ENCODE peak calls at places on chromosomes 3 and 15, in six cellular contexts. C, Z, E, Q, L and W are unnamed samples.

GRCh38 chr15:88701561-88702095 is 62.8 kb downstream of the ISG20 start:
- DNase-seq in C (no peak), Z (peak; percentile 46), E (no peak), Q (peak; percentile 28), L (no peak), W (peak; percentile 49)

GRCh38 chr15:45611305-45611704 is 23.5 kb upstream of the SQOR start:
- DNase-seq in C (peak; percentile 7), Z (peak; percentile 29), E (no peak), Q (no peak), L (no peak), W (no peak)

GRCh38 chr15:55894406-55894965 is 98.9 kb downstream of the NEDD4 start:
- DNase-seq in C (no peak), Z (no peak), E (no peak), Q (no peak), L (no peak), W (no peak)

GRCh38 chr3:114626751-114627150 is 332.9 kb downstream of the TIGIT start:
- DNase-seq in C (no peak), Z (no peak), E (no peak), Q (no peak), L (no peak), W (no peak)

GRCh38 chr3:138862924-138863775 is 28.4 kb upstream of the PIK3CB start:
- DNase-seq in C (no peak), Z (peak; percentile 86), E (peak; percentile 64), Q (peak; percentile 78), L (peak; percentile 60), W (peak; percentile 26)

GRCh38 chr3:46222435-46223161 is 14.5 kb upstream of the CCR1 start:
- DNase-seq in C (no peak), Z (no peak), E (no peak), Q (no peak), L (no peak), W (no peak)

GRCh38 chr3:121985841-121986240 is 36.2 kb downstream of the ILDR1 start:
- DNase-seq in C (no peak), Z (no peak), E (no peak), Q (no peak), L (no peak), W (no peak)

GRCh38 chr15:90597477-90598052 is 67.8 kb downstream of the CRTC3 start:
- DNase-seq in C (peak; percentile 62), Z (no peak), E (no peak), Q (no peak), L (no peak), W (no peak)

GRCh38 chr15:79682851-79683288 is 213.9 kb downstream of the MTHFS start:
- DNase-seq in C (no peak), Z (peak; percentile 67), E (no peak), Q (no peak), L (peak; percentile 37), W (no peak)

GRCh38 chr3:189186093-189186492 is 14.3 kb downstream of the TPRG1 start:
- DNase-seq in C (no peak), Z (no peak), E (no peak), Q (peak; percentile 41), L (no peak), W (no peak)

GRCh38 chr15:83561661-83562060 is 92.3 kb upstream of the ADAMTSL3 start:
- DNase-seq in C (no peak), Z (no peak), E (no peak), Q (peak; percentile 23), L (no peak), W (no peak)

GRCh38 chr3:126053949-126054569 is 29.9 kb downstream of the SLC41A3 start:
- DNase-seq in C (no peak), Z (no peak), E (no peak), Q (no peak), L (no peak), W (no peak)

GRCh38 chr3:168249048-168249538 is 153.4 kb upstream of the GOLIM4 start:
- DNase-seq in C (no peak), Z (peak; percentile 0), E (no peak), Q (no peak), L (peak; percentile 6), W (peak; percentile 3)

DNA sequence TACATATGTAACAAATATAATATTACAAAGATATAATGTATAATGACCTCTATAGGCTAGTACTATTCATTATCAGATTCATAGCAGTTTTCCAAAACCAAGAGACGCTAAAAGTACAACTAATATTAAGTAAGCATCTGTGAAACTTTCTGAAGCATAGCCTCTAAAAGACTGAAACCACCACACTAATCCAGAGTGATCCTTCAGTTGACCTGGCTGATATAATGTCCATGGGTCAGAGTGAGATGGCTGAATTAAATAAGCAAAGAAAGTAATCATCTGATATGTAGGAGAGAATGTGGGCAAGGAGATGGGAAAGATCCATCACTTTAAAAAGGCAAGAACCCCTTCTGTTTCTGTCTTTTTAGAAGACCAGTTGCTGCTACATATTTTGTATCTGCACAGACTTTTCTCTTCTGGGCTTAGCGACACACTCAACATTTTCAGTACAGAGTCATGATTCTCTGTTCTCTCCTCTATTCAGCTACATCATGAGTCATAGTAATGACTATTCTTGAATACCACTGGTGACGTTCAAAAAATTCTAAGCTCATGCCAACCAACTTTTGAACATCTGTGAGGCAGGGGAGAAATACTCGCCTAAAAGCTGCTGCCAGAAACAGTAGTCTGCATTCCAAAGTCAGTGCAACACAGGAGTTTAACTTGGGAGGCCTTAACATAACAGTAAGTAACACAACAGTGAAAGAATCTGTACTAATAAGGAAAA is 149.6 kb downstream of the MAGI1 start:
- DNase-seq in C (no peak), Z (peak; percentile 41), E (no peak), Q (no peak), L (peak; percentile 90), W (peak; percentile 34)
- H3K4me3 ChIP-seq in C (no peak overlapping the region), Z (no peak overlapping the region), E (no peak overlapping the region), Q (no peak overlapping the region), L (no peak overlapping the region), W (no peak overlapping the region)

GRCh38 chr3:74613566-74613965 is 893 bp downstream of the CNTN3 start:
- DNase-seq in C (no peak), Z (no peak), E (peak; percentile 52), Q (peak; percentile 67), L (no peak), W (no peak)
- H3K4me3 ChIP-seq in C (no peak overlapping the region), Z (no peak overlapping the region), E (peak overlapping the region; percentile 55), Q (peak overlapping the region; percentile 13), L (peak overlapping the region; percentile 88), W (no peak overlapping the region)

DNA sequence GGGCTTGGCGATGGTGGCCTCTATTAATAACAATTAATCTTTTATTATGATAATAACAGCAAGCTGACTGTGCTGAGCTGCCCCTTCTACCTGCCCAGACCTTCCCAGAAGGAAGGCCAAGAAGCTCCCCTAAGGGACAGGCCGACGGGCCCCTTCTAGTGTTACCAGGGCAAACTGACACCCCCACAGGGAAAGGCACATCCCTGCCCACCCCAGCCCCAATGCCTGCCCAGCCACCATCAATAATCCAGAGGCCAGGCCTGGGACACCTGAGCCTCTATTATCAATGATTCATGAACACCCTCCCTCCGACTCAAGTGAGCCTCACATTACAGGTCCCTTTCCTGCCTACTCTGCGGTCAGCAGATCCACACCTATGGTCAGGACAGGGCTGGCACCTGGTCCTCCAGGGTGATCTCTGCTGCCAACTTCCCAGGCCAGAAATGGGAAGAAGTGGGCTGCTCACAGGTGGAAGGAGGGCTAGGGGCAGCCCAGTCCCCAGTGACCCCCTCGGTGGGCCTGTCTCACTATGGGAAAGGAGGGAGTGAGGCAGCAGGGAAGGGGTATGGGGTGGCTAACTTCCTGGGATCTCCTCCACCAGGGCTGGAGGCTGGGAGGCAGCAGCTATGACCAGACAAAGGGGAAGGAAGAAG is 1.8 kb downstream of the TWF2 start:
- DNase-seq in C (no peak), Z (no peak), E (no peak), Q (no peak), L (no peak), W (no peak)
- H3K4me3 ChIP-seq in C (peak overlapping the region; percentile 96), Z (peak overlapping the region; percentile 96), E (no peak overlapping the region), Q (no peak overlapping the region), L (peak overlapping the region; percentile 99), W (no peak overlapping the region)

DNA sequence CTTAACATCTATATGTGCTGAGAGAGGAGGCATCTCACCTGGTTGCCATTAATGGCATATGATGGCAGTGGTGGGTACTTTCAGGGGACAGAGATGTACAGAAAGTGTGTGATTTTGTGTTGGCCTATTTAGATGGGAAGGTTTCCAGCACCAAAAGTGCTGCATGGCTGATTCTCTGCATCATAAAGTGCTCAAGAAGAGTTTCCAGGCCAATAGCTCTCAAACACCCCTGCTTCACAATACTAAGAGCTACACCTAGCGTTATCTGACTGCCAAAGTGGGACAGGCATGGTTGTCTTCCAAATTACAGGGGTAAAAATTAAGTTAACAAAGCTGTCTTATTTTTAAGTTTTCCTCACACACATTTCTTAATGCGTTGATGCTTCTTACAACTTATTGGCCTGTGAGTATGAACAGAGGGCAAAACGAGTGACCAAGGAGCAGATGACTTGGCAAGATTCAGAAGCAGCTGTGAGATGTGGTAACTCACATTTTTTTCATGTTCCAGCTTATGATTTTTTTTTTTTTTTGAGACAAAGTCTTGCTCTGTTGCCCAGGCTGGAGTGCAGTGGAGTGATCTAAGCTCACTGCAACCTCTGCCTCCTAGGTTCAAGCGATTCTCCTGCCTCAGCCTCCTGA is 41.4 kb upstream of the VEPH1 start:
- DNase-seq in C (no peak), Z (peak; percentile 3), E (no peak), Q (no peak), L (peak; percentile 78), W (no peak)
- H3K4me3 ChIP-seq in C (no peak overlapping the region), Z (no peak overlapping the region), E (no peak overlapping the region), Q (no peak overlapping the region), L (peak overlapping the region; percentile 62), W (no peak overlapping the region)

DNA sequence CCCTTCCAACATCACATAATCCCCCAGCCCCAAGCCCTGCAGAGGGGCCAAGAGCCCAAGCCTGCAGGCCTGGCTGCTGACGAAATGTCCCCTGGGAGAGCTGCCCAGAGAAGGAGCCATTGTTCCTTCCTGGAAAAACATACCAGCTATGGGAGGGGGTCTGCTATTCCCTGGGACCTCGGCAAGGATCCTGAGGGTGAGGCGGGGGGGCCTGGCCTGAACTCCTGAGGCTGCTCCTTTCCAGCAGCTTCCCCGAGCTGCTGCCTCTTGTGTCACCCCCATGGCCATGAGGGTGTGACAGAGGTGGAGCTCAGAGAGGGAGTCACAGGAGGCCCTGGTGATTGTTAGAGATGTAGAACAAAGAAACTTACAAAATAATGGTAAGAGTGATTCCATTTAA is 12.9 kb downstream of the LOXL1 start:
- DNase-seq in C (no peak), Z (no peak), E (no peak), Q (no peak), L (no peak), W (peak; percentile 60)
- H3K4me3 ChIP-seq in C (no peak overlapping the region), Z (no peak overlapping the region), E (no peak overlapping the region), Q (no peak overlapping the region), L (no peak overlapping the region), W (no peak overlapping the region)

DNA sequence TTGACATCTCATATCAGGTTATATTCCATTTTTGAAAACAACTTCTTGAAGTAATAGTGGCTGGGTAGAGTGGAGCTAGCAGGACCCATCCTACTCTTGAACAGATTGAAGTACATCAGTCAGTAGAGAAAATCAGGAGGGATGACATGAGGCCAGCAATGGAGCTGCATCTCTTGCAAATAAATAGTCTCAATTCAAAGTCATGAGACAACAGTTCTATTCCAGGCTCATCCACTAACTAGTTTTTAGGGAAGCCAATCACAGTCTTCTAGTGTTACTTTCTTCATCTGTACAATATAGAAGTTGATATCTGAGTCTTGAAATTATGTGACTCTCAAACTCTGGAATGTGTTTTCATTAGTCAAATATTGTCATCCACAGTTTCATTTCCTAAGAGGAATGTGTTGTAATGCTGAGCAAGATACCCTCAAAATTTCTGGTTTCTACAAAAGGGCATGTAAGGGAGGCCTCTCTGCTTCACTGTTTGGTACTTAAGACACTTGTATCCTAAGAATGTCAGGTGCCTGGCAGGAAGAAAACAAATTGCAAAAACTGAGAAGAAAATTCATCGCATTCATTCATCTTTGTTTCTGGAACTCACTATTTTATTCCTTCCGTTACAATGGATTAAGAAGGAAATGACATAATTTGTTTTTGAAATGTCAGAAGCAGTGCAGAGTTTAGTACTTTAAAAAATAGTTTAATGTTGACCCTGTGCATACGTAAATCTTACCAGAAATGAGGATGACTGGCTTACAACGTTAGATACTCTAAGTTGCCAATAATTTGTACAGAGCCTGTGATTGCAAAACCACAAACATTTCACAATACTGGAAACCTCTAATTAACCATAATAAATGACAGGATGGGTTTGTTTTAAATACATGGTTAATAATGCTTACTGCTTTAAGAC is 477.5 kb downstream of the RBMS3 start:
- DNase-seq in C (no peak), Z (no peak), E (no peak), Q (no peak), L (peak; percentile 75), W (no peak)
- H3K4me3 ChIP-seq in C (no peak overlapping the region), Z (no peak overlapping the region), E (no peak overlapping the region), Q (no peak overlapping the region), L (no peak overlapping the region), W (no peak overlapping the region)